ENCODE peak calls at places on chromosomes 5 and 9, in six cellular contexts. One of them, this sample, is unnamed.

GRCh38 chr9:37392272-37392671 is 30.2 kb upstream of the GRHPR start:
- DNase-seq in CD4-positive, CD25-positive, alpha-beta regulatory T cell: no peak
- DNase-seq in cardiac muscle cell: no peak
- DNase-seq in SK-N-SH: no peak
- DNase-seq in astrocyte of the cerebellum: no peak
- DNase-seq in ovary: no peak
- DNase-seq in this sample: no peak

GRCh38 chr9:38181866-38182265 is 112.8 kb upstream of the SHB start:
- DNase-seq in CD4-positive, CD25-positive, alpha-beta regulatory T cell: no peak
- DNase-seq in cardiac muscle cell: no peak
- DNase-seq in SK-N-SH: no peak
- DNase-seq in astrocyte of the cerebellum: no peak
- DNase-seq in ovary: no peak
- DNase-seq in this sample: no peak

GRCh38 chr9:88974641-88975040 is 16.6 kb upstream of the S1PR3 start:
- DNase-seq in CD4-positive, CD25-positive, alpha-beta regulatory T cell: no peak
- DNase-seq in cardiac muscle cell: no peak
- DNase-seq in SK-N-SH: no peak
- DNase-seq in astrocyte of the cerebellum: no peak
- DNase-seq in ovary: no peak
- DNase-seq in this sample: no peak

GRCh38 chr5:981466-981865 is 27.1 kb upstream of the NKD2 start:
- DNase-seq in CD4-positive, CD25-positive, alpha-beta regulatory T cell: no peak
- DNase-seq in cardiac muscle cell: no peak
- DNase-seq in SK-N-SH: no peak
- DNase-seq in astrocyte of the cerebellum: no peak
- DNase-seq in ovary: peak
- DNase-seq in this sample: no peak

GRCh38 chr5:157611571-157612067 is 36.0 kb upstream of the ADAM19 start:
- DNase-seq in CD4-positive, CD25-positive, alpha-beta regulatory T cell: no peak
- DNase-seq in cardiac muscle cell: peak
- DNase-seq in SK-N-SH: no peak
- DNase-seq in astrocyte of the cerebellum: no peak
- DNase-seq in ovary: no peak
- DNase-seq in this sample: peak

GRCh38 chr9:28839778-28840430 is 1266.6 kb upstream of the C9orf72 start:
- DNase-seq in CD4-positive, CD25-positive, alpha-beta regulatory T cell: no peak
- DNase-seq in cardiac muscle cell: no peak
- DNase-seq in SK-N-SH: no peak
- DNase-seq in astrocyte of the cerebellum: no peak
- DNase-seq in ovary: no peak
- DNase-seq in this sample: no peak

GRCh38 chr9:82491604-82492003 is 503.0 kb downstream of the SPATA31D1 start:
- DNase-seq in CD4-positive, CD25-positive, alpha-beta regulatory T cell: no peak
- DNase-seq in cardiac muscle cell: no peak
- DNase-seq in SK-N-SH: no peak
- DNase-seq in astrocyte of the cerebellum: no peak
- DNase-seq in ovary: no peak
- DNase-seq in this sample: no peak

GRCh38 chr9:122846371-122847060 is 18.1 kb upstream of the PDCL start:
- DNase-seq in CD4-positive, CD25-positive, alpha-beta regulatory T cell: no peak
- DNase-seq in cardiac muscle cell: no peak
- DNase-seq in SK-N-SH: no peak
- DNase-seq in astrocyte of the cerebellum: no peak
- DNase-seq in ovary: no peak
- DNase-seq in this sample: no peak

GRCh38 chr9:136016882-136017812 is 56.0 kb upstream of the UBAC1 start:
- DNase-seq in CD4-positive, CD25-positive, alpha-beta regulatory T cell: no peak
- DNase-seq in cardiac muscle cell: no peak
- DNase-seq in SK-N-SH: peak
- DNase-seq in astrocyte of the cerebellum: no peak
- DNase-seq in ovary: peak
- DNase-seq in this sample: no peak

GRCh38 chr5:115467631-115468030 is 76.9 kb downstream of the FEM1C start:
- DNase-seq in CD4-positive, CD25-positive, alpha-beta regulatory T cell: no peak
- DNase-seq in cardiac muscle cell: no peak
- DNase-seq in SK-N-SH: no peak
- DNase-seq in astrocyte of the cerebellum: no peak
- DNase-seq in ovary: no peak
- DNase-seq in this sample: no peak

GRCh38 chr5:67910599-67910998 is 305.0 kb upstream of the PIK3R1 start:
- DNase-seq in CD4-positive, CD25-positive, alpha-beta regulatory T cell: no peak
- DNase-seq in cardiac muscle cell: no peak
- DNase-seq in SK-N-SH: no peak
- DNase-seq in astrocyte of the cerebellum: no peak
- DNase-seq in ovary: no peak
- DNase-seq in this sample: no peak

GRCh38 chr5:149162401-149163084 is 21.2 kb downstream of the ABLIM3 start:
- DNase-seq in CD4-positive, CD25-positive, alpha-beta regulatory T cell: no peak
- DNase-seq in cardiac muscle cell: no peak
- DNase-seq in SK-N-SH: no peak
- DNase-seq in astrocyte of the cerebellum: no peak
- DNase-seq in ovary: no peak
- DNase-seq in this sample: no peak

GRCh38 chr9:119095072-119095471 is 274.2 kb downstream of the BRINP1 start:
- DNase-seq in CD4-positive, CD25-positive, alpha-beta regulatory T cell: no peak
- DNase-seq in cardiac muscle cell: no peak
- DNase-seq in SK-N-SH: no peak
- DNase-seq in astrocyte of the cerebellum: no peak
- DNase-seq in ovary: no peak
- DNase-seq in this sample: no peak

GRCh38 chr9:127897194-127897692 is 2.2 kb downstream of the ST6GALNAC6 start:
- DNase-seq in CD4-positive, CD25-positive, alpha-beta regulatory T cell: no peak
- DNase-seq in cardiac muscle cell: peak
- DNase-seq in SK-N-SH: peak
- DNase-seq in astrocyte of the cerebellum: no peak
- DNase-seq in ovary: peak
- DNase-seq in this sample: peak

GRCh38 chr5:159586941-159587340 is 256.7 kb upstream of the IL12B start:
- DNase-seq in CD4-positive, CD25-positive, alpha-beta regulatory T cell: no peak
- DNase-seq in cardiac muscle cell: no peak
- DNase-seq in SK-N-SH: no peak
- DNase-seq in astrocyte of the cerebellum: no peak
- DNase-seq in ovary: no peak
- DNase-seq in this sample: no peak

GRCh38 chr5:159588930-159589329 is 258.6 kb upstream of the IL12B start:
- DNase-seq in CD4-positive, CD25-positive, alpha-beta regulatory T cell: no peak
- DNase-seq in cardiac muscle cell: no peak
- DNase-seq in SK-N-SH: no peak
- DNase-seq in astrocyte of the cerebellum: no peak
- DNase-seq in ovary: no peak
- DNase-seq in this sample: no peak

GRCh38 chr5:159581502-159582249 is 251.4 kb upstream of the IL12B start:
- DNase-seq in CD4-positive, CD25-positive, alpha-beta regulatory T cell: no peak
- DNase-seq in cardiac muscle cell: peak
- DNase-seq in SK-N-SH: no peak
- DNase-seq in astrocyte of the cerebellum: peak
- DNase-seq in ovary: no peak
- DNase-seq in this sample: peak

DNA sequence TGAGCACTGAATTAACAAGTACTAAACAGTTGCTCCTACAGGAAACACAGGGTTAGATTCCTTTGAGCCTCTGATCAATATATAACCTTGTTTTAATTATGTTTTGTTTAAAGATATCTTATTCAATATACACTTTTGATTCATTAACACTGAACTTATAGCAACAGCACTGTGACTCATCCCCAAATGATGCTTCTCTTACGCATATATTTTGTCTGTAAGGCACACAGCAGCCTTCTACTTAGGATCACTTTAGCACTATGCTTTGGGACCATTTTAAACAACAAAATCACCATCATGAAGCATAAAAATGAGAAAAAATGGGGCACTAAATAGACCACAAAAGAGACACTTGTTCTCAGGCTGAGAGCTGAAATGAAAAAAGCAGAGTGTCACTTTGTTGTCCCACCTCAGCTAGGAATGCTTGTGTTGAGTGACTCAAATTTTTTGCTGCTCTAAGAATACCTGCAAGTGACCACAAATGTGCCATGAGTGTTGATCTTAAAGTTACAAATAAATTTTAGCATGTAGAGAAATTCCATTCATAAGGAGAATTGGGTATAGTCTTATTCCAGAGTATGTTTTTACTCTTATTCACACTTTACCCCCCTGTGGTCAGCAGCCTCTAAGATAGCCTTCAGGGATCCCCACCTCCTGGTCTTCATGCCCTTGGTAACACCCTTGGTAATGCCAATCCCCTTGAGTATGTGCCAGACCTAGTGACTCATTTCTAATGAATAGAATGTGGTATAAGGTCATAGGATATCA is 252.7 kb upstream of the IL12B start:
- DNase-seq in CD4-positive, CD25-positive, alpha-beta regulatory T cell: no peak
- DNase-seq in cardiac muscle cell: no peak
- DNase-seq in SK-N-SH: no peak
- DNase-seq in astrocyte of the cerebellum: no peak
- DNase-seq in ovary: no peak
- DNase-seq in this sample: no peak
- H3K4me3 ChIP-seq in CD4-positive, CD25-positive, alpha-beta regulatory T cell: no peak
- H3K4me3 ChIP-seq in cardiac muscle cell: no peak
- H3K4me3 ChIP-seq in SK-N-SH: no peak
- H3K4me3 ChIP-seq in astrocyte of the cerebellum: no peak
- H3K4me3 ChIP-seq in ovary: no peak
- H3K4me3 ChIP-seq in this sample: no peak

DNA sequence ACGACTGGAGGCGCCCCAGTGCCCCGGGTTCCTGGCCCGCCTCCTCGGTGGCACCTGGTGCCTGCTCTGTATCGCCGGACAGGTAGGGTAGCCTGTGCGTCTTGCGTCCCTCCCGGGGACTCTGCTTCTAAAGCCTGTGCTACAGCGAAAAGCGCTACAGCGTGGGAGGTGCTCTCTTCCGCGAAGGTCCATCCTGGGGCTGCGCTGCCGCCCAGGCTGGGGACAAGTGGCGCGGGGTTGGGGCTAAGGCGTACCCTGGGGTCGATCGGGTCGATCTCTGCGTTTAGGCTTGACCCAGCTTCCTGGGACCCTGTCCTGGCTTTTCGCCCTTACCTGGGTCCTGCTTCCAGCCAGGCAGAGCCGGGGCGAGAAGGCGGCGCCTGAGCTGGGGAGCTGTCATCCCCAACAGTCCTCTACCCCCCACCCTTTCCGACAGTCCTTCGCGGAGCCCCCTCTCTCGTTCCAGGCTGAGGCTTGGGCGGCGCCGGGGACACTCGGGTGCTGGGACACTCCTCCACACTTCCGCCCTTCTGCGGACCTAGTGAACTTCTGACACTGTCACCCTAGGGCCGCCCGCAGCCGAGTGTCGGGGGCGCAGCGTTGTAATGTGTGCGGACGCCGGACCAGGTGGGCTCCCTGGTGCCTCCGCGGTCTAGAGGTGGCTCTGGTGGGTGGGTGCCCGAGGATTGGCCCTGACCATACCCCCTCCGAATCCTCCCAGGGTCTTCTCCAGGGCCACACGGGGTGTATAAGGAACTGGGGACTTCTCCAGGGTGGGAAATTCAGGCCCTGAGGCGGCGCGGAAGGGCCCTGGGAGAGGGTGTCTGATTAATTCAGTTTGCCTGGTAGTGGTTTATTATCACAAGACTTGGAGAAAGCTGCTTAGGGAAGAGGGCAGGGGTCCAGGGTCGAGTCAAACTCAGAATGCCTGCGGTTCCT is 328.2 kb downstream of the SH3GL2 start:
- DNase-seq in CD4-positive, CD25-positive, alpha-beta regulatory T cell: no peak
- DNase-seq in cardiac muscle cell: peak
- DNase-seq in SK-N-SH: peak
- DNase-seq in astrocyte of the cerebellum: no peak
- DNase-seq in ovary: peak
- DNase-seq in this sample: no peak
- H3K4me3 ChIP-seq in CD4-positive, CD25-positive, alpha-beta regulatory T cell: no peak
- H3K4me3 ChIP-seq in cardiac muscle cell: peak
- H3K4me3 ChIP-seq in SK-N-SH: no peak
- H3K4me3 ChIP-seq in astrocyte of the cerebellum: no peak
- H3K4me3 ChIP-seq in ovary: peak
- H3K4me3 ChIP-seq in this sample: no peak

GRCh38 chr9:97979778-97980478 is 3.2 kb upstream of the ANP32B start:
- DNase-seq in CD4-positive, CD25-positive, alpha-beta regulatory T cell: no peak
- DNase-seq in cardiac muscle cell: no peak
- DNase-seq in SK-N-SH: no peak
- DNase-seq in astrocyte of the cerebellum: no peak
- DNase-seq in ovary: no peak
- DNase-seq in this sample: no peak

GRCh38 chr9:97982191-97982718 is 886 bp upstream of the ANP32B start:
- DNase-seq in CD4-positive, CD25-positive, alpha-beta regulatory T cell: no peak
- DNase-seq in cardiac muscle cell: no peak
- DNase-seq in SK-N-SH: no peak
- DNase-seq in astrocyte of the cerebellum: no peak
- DNase-seq in ovary: no peak
- DNase-seq in this sample: no peak

GRCh38 chr9:97981828-97982164 is 1.3 kb upstream of the ANP32B start:
- DNase-seq in CD4-positive, CD25-positive, alpha-beta regulatory T cell: no peak
- DNase-seq in cardiac muscle cell: no peak
- DNase-seq in SK-N-SH: no peak
- DNase-seq in astrocyte of the cerebellum: no peak
- DNase-seq in ovary: no peak
- DNase-seq in this sample: no peak

GRCh38 chr9:97980479-97980803 is 2.7 kb upstream of the ANP32B start:
- DNase-seq in CD4-positive, CD25-positive, alpha-beta regulatory T cell: no peak
- DNase-seq in cardiac muscle cell: no peak
- DNase-seq in SK-N-SH: no peak
- DNase-seq in astrocyte of the cerebellum: no peak
- DNase-seq in ovary: no peak
- DNase-seq in this sample: no peak

DNA sequence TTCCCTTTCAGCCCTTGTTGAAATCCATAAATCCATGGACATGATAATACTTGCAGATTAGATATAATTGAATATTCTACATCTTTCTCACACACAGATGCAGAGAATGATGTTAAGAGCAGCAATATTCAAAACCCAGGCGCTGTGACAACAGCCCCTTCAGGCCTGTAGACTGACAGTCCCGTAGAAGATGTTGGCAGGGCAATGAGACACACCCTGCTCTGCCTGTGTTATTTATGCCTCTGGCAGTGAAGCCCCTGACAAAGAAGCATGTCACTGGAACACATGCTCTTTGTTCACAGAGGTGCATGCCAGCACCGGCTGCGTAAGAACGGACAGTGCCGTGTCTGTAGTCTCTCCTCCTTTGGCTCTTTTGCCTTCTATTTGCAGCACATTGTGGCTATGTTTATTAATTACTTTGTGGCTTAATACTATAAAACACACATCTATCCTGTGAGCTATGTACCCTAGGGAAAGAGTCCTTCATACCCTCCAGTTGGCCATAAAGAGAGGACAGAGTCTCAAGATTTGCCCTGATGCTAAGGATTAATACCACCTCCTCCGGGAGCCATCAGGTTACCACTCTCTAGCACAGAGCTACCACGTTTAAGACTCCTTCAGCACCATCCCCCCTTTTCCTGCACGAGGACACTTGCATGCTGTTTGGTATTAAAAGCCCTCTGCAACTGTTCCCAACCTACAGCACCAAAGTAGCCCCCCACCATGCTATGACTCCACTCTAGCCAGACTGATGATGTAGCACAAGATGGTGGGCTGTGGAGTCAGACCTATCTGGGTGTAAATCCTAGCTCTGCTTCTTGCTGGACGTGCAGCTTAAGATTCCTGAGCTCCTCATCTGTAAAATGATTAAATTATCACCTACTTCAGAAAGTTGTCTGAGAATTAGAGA is 2.0 kb upstream of the ANP32B start:
- DNase-seq in CD4-positive, CD25-positive, alpha-beta regulatory T cell: no peak
- DNase-seq in cardiac muscle cell: no peak
- DNase-seq in SK-N-SH: peak
- DNase-seq in astrocyte of the cerebellum: no peak
- DNase-seq in ovary: no peak
- DNase-seq in this sample: no peak
- H3K4me3 ChIP-seq in CD4-positive, CD25-positive, alpha-beta regulatory T cell: no peak
- H3K4me3 ChIP-seq in cardiac muscle cell: no peak
- H3K4me3 ChIP-seq in SK-N-SH: no peak
- H3K4me3 ChIP-seq in astrocyte of the cerebellum: no peak
- H3K4me3 ChIP-seq in ovary: no peak
- H3K4me3 ChIP-seq in this sample: no peak

GRCh38 chr9:34995288-34996060 is 5.9 kb downstream of the DNAJB5 start:
- DNase-seq in CD4-positive, CD25-positive, alpha-beta regulatory T cell: no peak
- DNase-seq in cardiac muscle cell: no peak
- DNase-seq in SK-N-SH: no peak
- DNase-seq in astrocyte of the cerebellum: no peak
- DNase-seq in ovary: no peak
- DNase-seq in this sample: peak
- H3K4me3 ChIP-seq in CD4-positive, CD25-positive, alpha-beta regulatory T cell: no peak
- H3K4me3 ChIP-seq in cardiac muscle cell: no peak
- H3K4me3 ChIP-seq in SK-N-SH: no peak
- H3K4me3 ChIP-seq in astrocyte of the cerebellum: no peak
- H3K4me3 ChIP-seq in ovary: no peak
- H3K4me3 ChIP-seq in this sample: no peak